ENCODE peak calls at places on chromosomes 2 and 18, in seven cellular contexts. One of them, this sample, is unnamed.

GRCh38 chr18:23877371-23877770 is 137.2 kb upstream of the TTC39C start:
- DNase-seq in activated T-helper 9 cell treated with anti-CD3 and anti-CD28 coated beads, Interleukin-2, amount 50 U/mL, for 16 hours: no peak
- DNase-seq in ACHN: no peak
- DNase-seq in hypothalamus: no peak
- DNase-seq in NCI-H69: no peak
- DNase-seq in activated T-cell treated with anti-CD3 and anti-CD28 coated beads, Interleukin-2, amount 50 U/mL, for 4 hours: no peak
- DNase-seq in occipital lobe: no peak
- DNase-seq in this sample: no peak

GRCh38 chr18:54232485-54233227 is 8.2 kb upstream of the MBD2 start:
- DNase-seq in activated T-helper 9 cell treated with anti-CD3 and anti-CD28 coated beads, Interleukin-2, amount 50 U/mL, for 16 hours: no peak
- DNase-seq in ACHN: no peak
- DNase-seq in hypothalamus: no peak
- DNase-seq in NCI-H69: peak; percentile 72
- DNase-seq in activated T-cell treated with anti-CD3 and anti-CD28 coated beads, Interleukin-2, amount 50 U/mL, for 4 hours: no peak
- DNase-seq in occipital lobe: no peak
- DNase-seq in this sample: no peak

GRCh38 chr18:13315000-13315399 is 96.4 kb downstream of the LDLRAD4 start:
- DNase-seq in activated T-helper 9 cell treated with anti-CD3 and anti-CD28 coated beads, Interleukin-2, amount 50 U/mL, for 16 hours: no peak
- DNase-seq in ACHN: no peak
- DNase-seq in hypothalamus: no peak
- DNase-seq in NCI-H69: no peak
- DNase-seq in activated T-cell treated with anti-CD3 and anti-CD28 coated beads, Interleukin-2, amount 50 U/mL, for 4 hours: no peak
- DNase-seq in occipital lobe: no peak
- DNase-seq in this sample: no peak

GRCh38 chr2:180759631-180760030 is 220.8 kb upstream of the UBE2E3 start:
- DNase-seq in activated T-helper 9 cell treated with anti-CD3 and anti-CD28 coated beads, Interleukin-2, amount 50 U/mL, for 16 hours: no peak
- DNase-seq in ACHN: no peak
- DNase-seq in hypothalamus: no peak
- DNase-seq in NCI-H69: no peak
- DNase-seq in activated T-cell treated with anti-CD3 and anti-CD28 coated beads, Interleukin-2, amount 50 U/mL, for 4 hours: no peak
- DNase-seq in occipital lobe: no peak
- DNase-seq in this sample: no peak

GRCh38 chr2:209688388-209688787 is 83.2 kb upstream of the UNC80 start:
- DNase-seq in activated T-helper 9 cell treated with anti-CD3 and anti-CD28 coated beads, Interleukin-2, amount 50 U/mL, for 16 hours: no peak
- DNase-seq in ACHN: peak; percentile 40
- DNase-seq in hypothalamus: no peak
- DNase-seq in NCI-H69: no peak
- DNase-seq in activated T-cell treated with anti-CD3 and anti-CD28 coated beads, Interleukin-2, amount 50 U/mL, for 4 hours: no peak
- DNase-seq in occipital lobe: no peak
- DNase-seq in this sample: no peak

GRCh38 chr2:65215946-65216345 is 11.7 kb upstream of the ACTR2 start:
- DNase-seq in activated T-helper 9 cell treated with anti-CD3 and anti-CD28 coated beads, Interleukin-2, amount 50 U/mL, for 16 hours: no peak
- DNase-seq in ACHN: no peak
- DNase-seq in hypothalamus: no peak
- DNase-seq in NCI-H69: no peak
- DNase-seq in activated T-cell treated with anti-CD3 and anti-CD28 coated beads, Interleukin-2, amount 50 U/mL, for 4 hours: no peak
- DNase-seq in occipital lobe: no peak
- DNase-seq in this sample: no peak

GRCh38 chr18:31429623-31430022 is 17.9 kb upstream of the DSG3 start:
- DNase-seq in activated T-helper 9 cell treated with anti-CD3 and anti-CD28 coated beads, Interleukin-2, amount 50 U/mL, for 16 hours: no peak
- DNase-seq in ACHN: no peak
- DNase-seq in hypothalamus: no peak
- DNase-seq in NCI-H69: peak; percentile 22
- DNase-seq in activated T-cell treated with anti-CD3 and anti-CD28 coated beads, Interleukin-2, amount 50 U/mL, for 4 hours: no peak
- DNase-seq in occipital lobe: no peak
- DNase-seq in this sample: no peak

GRCh38 chr2:30282081-30282480 is 50.7 kb downstream of the LBH start:
- DNase-seq in activated T-helper 9 cell treated with anti-CD3 and anti-CD28 coated beads, Interleukin-2, amount 50 U/mL, for 16 hours: no peak
- DNase-seq in ACHN: no peak
- DNase-seq in hypothalamus: no peak
- DNase-seq in NCI-H69: no peak
- DNase-seq in activated T-cell treated with anti-CD3 and anti-CD28 coated beads, Interleukin-2, amount 50 U/mL, for 4 hours: no peak
- DNase-seq in occipital lobe: no peak
- DNase-seq in this sample: no peak

GRCh38 chr2:140600116-140600515 is 1530.7 kb downstream of the LRP1B start:
- DNase-seq in activated T-helper 9 cell treated with anti-CD3 and anti-CD28 coated beads, Interleukin-2, amount 50 U/mL, for 16 hours: no peak
- DNase-seq in ACHN: peak; percentile 30
- DNase-seq in hypothalamus: no peak
- DNase-seq in NCI-H69: peak; percentile 8
- DNase-seq in activated T-cell treated with anti-CD3 and anti-CD28 coated beads, Interleukin-2, amount 50 U/mL, for 4 hours: no peak
- DNase-seq in occipital lobe: no peak
- DNase-seq in this sample: no peak

GRCh38 chr2:233919938-233920337 is 2.8 kb downstream of the TRPM8 start:
- DNase-seq in activated T-helper 9 cell treated with anti-CD3 and anti-CD28 coated beads, Interleukin-2, amount 50 U/mL, for 16 hours: no peak
- DNase-seq in ACHN: no peak
- DNase-seq in hypothalamus: no peak
- DNase-seq in NCI-H69: no peak
- DNase-seq in activated T-cell treated with anti-CD3 and anti-CD28 coated beads, Interleukin-2, amount 50 U/mL, for 4 hours: no peak
- DNase-seq in occipital lobe: no peak
- DNase-seq in this sample: no peak

GRCh38 chr2:191301971-191302370 is 56.8 kb downstream of the MYO1B start:
- DNase-seq in activated T-helper 9 cell treated with anti-CD3 and anti-CD28 coated beads, Interleukin-2, amount 50 U/mL, for 16 hours: no peak
- DNase-seq in ACHN: no peak
- DNase-seq in hypothalamus: no peak
- DNase-seq in NCI-H69: no peak
- DNase-seq in activated T-cell treated with anti-CD3 and anti-CD28 coated beads, Interleukin-2, amount 50 U/mL, for 4 hours: no peak
- DNase-seq in occipital lobe: no peak
- DNase-seq in this sample: no peak

GRCh38 chr18:34866310-34866709 is 156.2 kb downstream of the DTNA start:
- DNase-seq in activated T-helper 9 cell treated with anti-CD3 and anti-CD28 coated beads, Interleukin-2, amount 50 U/mL, for 16 hours: no peak
- DNase-seq in ACHN: no peak
- DNase-seq in hypothalamus: no peak
- DNase-seq in NCI-H69: no peak
- DNase-seq in activated T-cell treated with anti-CD3 and anti-CD28 coated beads, Interleukin-2, amount 50 U/mL, for 4 hours: no peak
- DNase-seq in occipital lobe: no peak
- DNase-seq in this sample: no peak

GRCh38 chr2:11387831-11388230 is 43.4 kb upstream of the ROCK2 start:
- DNase-seq in activated T-helper 9 cell treated with anti-CD3 and anti-CD28 coated beads, Interleukin-2, amount 50 U/mL, for 16 hours: no peak
- DNase-seq in ACHN: no peak
- DNase-seq in hypothalamus: no peak
- DNase-seq in NCI-H69: peak; percentile 58
- DNase-seq in activated T-cell treated with anti-CD3 and anti-CD28 coated beads, Interleukin-2, amount 50 U/mL, for 4 hours: no peak
- DNase-seq in occipital lobe: no peak
- DNase-seq in this sample: no peak

GRCh38 chr2:210630904-210631560 is 74.6 kb downstream of the CPS1 start:
- DNase-seq in activated T-helper 9 cell treated with anti-CD3 and anti-CD28 coated beads, Interleukin-2, amount 50 U/mL, for 16 hours: no peak
- DNase-seq in ACHN: no peak
- DNase-seq in hypothalamus: no peak
- DNase-seq in NCI-H69: peak; percentile 27
- DNase-seq in activated T-cell treated with anti-CD3 and anti-CD28 coated beads, Interleukin-2, amount 50 U/mL, for 4 hours: no peak
- DNase-seq in occipital lobe: no peak
- DNase-seq in this sample: no peak

GRCh38 chr2:96769816-96770215 is 9.1 kb downstream of the CNNM4 start:
- DNase-seq in activated T-helper 9 cell treated with anti-CD3 and anti-CD28 coated beads, Interleukin-2, amount 50 U/mL, for 16 hours: no peak
- DNase-seq in ACHN: no peak
- DNase-seq in hypothalamus: peak; percentile 43
- DNase-seq in NCI-H69: no peak
- DNase-seq in activated T-cell treated with anti-CD3 and anti-CD28 coated beads, Interleukin-2, amount 50 U/mL, for 4 hours: no peak
- DNase-seq in occipital lobe: peak; percentile 28
- DNase-seq in this sample: peak; percentile 49

GRCh38 chr2:191226196-191226595 is 19.0 kb upstream of the MYO1B start:
- DNase-seq in activated T-helper 9 cell treated with anti-CD3 and anti-CD28 coated beads, Interleukin-2, amount 50 U/mL, for 16 hours: no peak
- DNase-seq in ACHN: no peak
- DNase-seq in hypothalamus: no peak
- DNase-seq in NCI-H69: no peak
- DNase-seq in activated T-cell treated with anti-CD3 and anti-CD28 coated beads, Interleukin-2, amount 50 U/mL, for 4 hours: no peak
- DNase-seq in occipital lobe: no peak
- DNase-seq in this sample: no peak

GRCh38 chr2:123518387-123518786 is 506.7 kb upstream of the CNTNAP5 start:
- DNase-seq in activated T-helper 9 cell treated with anti-CD3 and anti-CD28 coated beads, Interleukin-2, amount 50 U/mL, for 16 hours: no peak
- DNase-seq in ACHN: no peak
- DNase-seq in hypothalamus: no peak
- DNase-seq in NCI-H69: no peak
- DNase-seq in activated T-cell treated with anti-CD3 and anti-CD28 coated beads, Interleukin-2, amount 50 U/mL, for 4 hours: no peak
- DNase-seq in occipital lobe: no peak
- DNase-seq in this sample: no peak

GRCh38 chr2:107334311-107334710 is 448.3 kb upstream of the ST6GAL2 start:
- DNase-seq in activated T-helper 9 cell treated with anti-CD3 and anti-CD28 coated beads, Interleukin-2, amount 50 U/mL, for 16 hours: no peak
- DNase-seq in ACHN: no peak
- DNase-seq in hypothalamus: no peak
- DNase-seq in NCI-H69: no peak
- DNase-seq in activated T-cell treated with anti-CD3 and anti-CD28 coated beads, Interleukin-2, amount 50 U/mL, for 4 hours: no peak
- DNase-seq in occipital lobe: no peak
- DNase-seq in this sample: no peak

GRCh38 chr2:47272031-47272864 is 117.1 kb upstream of the STPG4 start:
- DNase-seq in activated T-helper 9 cell treated with anti-CD3 and anti-CD28 coated beads, Interleukin-2, amount 50 U/mL, for 16 hours: peak; percentile 36
- DNase-seq in ACHN: peak; percentile 70
- DNase-seq in hypothalamus: peak; percentile 34
- DNase-seq in NCI-H69: peak; percentile 71
- DNase-seq in activated T-cell treated with anti-CD3 and anti-CD28 coated beads, Interleukin-2, amount 50 U/mL, for 4 hours: peak; percentile 50
- DNase-seq in occipital lobe: peak; percentile 48
- DNase-seq in this sample: peak; percentile 48

GRCh38 chr2:223786943-223787342 is 50.4 kb downstream of the AP1S3 start:
- DNase-seq in activated T-helper 9 cell treated with anti-CD3 and anti-CD28 coated beads, Interleukin-2, amount 50 U/mL, for 16 hours: no peak
- DNase-seq in ACHN: no peak
- DNase-seq in hypothalamus: no peak
- DNase-seq in NCI-H69: no peak
- DNase-seq in activated T-cell treated with anti-CD3 and anti-CD28 coated beads, Interleukin-2, amount 50 U/mL, for 4 hours: no peak
- DNase-seq in occipital lobe: no peak
- DNase-seq in this sample: no peak

GRCh38 chr2:47298739-47299138 is 104.2 kb upstream of the MSH2 start:
- DNase-seq in activated T-helper 9 cell treated with anti-CD3 and anti-CD28 coated beads, Interleukin-2, amount 50 U/mL, for 16 hours: no peak
- DNase-seq in ACHN: no peak
- DNase-seq in hypothalamus: no peak
- DNase-seq in NCI-H69: no peak
- DNase-seq in activated T-cell treated with anti-CD3 and anti-CD28 coated beads, Interleukin-2, amount 50 U/mL, for 4 hours: no peak
- DNase-seq in occipital lobe: no peak
- DNase-seq in this sample: no peak

GRCh38 chr2:7118606-7119503 is 201.6 kb downstream of the RNF144A start:
- DNase-seq in activated T-helper 9 cell treated with anti-CD3 and anti-CD28 coated beads, Interleukin-2, amount 50 U/mL, for 16 hours: no peak
- DNase-seq in ACHN: peak; percentile 18
- DNase-seq in hypothalamus: no peak
- DNase-seq in NCI-H69: peak; percentile 16
- DNase-seq in activated T-cell treated with anti-CD3 and anti-CD28 coated beads, Interleukin-2, amount 50 U/mL, for 4 hours: no peak
- DNase-seq in occipital lobe: peak; percentile 38
- DNase-seq in this sample: peak; percentile 63

GRCh38 chr18:36446059-36446458 is 148.5 kb downstream of the FHOD3 start:
- DNase-seq in activated T-helper 9 cell treated with anti-CD3 and anti-CD28 coated beads, Interleukin-2, amount 50 U/mL, for 16 hours: no peak
- DNase-seq in ACHN: no peak
- DNase-seq in hypothalamus: no peak
- DNase-seq in NCI-H69: peak; percentile 78
- DNase-seq in activated T-cell treated with anti-CD3 and anti-CD28 coated beads, Interleukin-2, amount 50 U/mL, for 4 hours: no peak
- DNase-seq in occipital lobe: no peak
- DNase-seq in this sample: no peak

GRCh38 chr2:3435440-3435839 is 55.9 kb downstream of the TRAPPC12 start:
- DNase-seq in activated T-helper 9 cell treated with anti-CD3 and anti-CD28 coated beads, Interleukin-2, amount 50 U/mL, for 16 hours: no peak
- DNase-seq in ACHN: no peak
- DNase-seq in hypothalamus: no peak
- DNase-seq in NCI-H69: no peak
- DNase-seq in activated T-cell treated with anti-CD3 and anti-CD28 coated beads, Interleukin-2, amount 50 U/mL, for 4 hours: no peak
- DNase-seq in occipital lobe: no peak
- DNase-seq in this sample: no peak

GRCh38 chr2:129864719-129865118 is 114.7 kb upstream of the RAB6C start:
- DNase-seq in activated T-helper 9 cell treated with anti-CD3 and anti-CD28 coated beads, Interleukin-2, amount 50 U/mL, for 16 hours: no peak
- DNase-seq in ACHN: no peak
- DNase-seq in hypothalamus: no peak
- DNase-seq in NCI-H69: no peak
- DNase-seq in activated T-cell treated with anti-CD3 and anti-CD28 coated beads, Interleukin-2, amount 50 U/mL, for 4 hours: no peak
- DNase-seq in occipital lobe: no peak
- DNase-seq in this sample: no peak

GRCh38 chr2:85110991-85111560 is 22.1 kb upstream of the TCF7L1 start:
- DNase-seq in activated T-helper 9 cell treated with anti-CD3 and anti-CD28 coated beads, Interleukin-2, amount 50 U/mL, for 16 hours: no peak
- DNase-seq in ACHN: no peak
- DNase-seq in hypothalamus: no peak
- DNase-seq in NCI-H69: no peak
- DNase-seq in activated T-cell treated with anti-CD3 and anti-CD28 coated beads, Interleukin-2, amount 50 U/mL, for 4 hours: no peak
- DNase-seq in occipital lobe: no peak
- DNase-seq in this sample: no peak

This sample was measured in dorsolateral prefrontal cortex.